ENCODE peak calls at places on chromosomes 1 and 21, in four cellular contexts. One of them, this sample, is unnamed.

GRCh38 chr1:234476172-234476571 is 2.8 kb downstream of the TARBP1 start:
- DNase-seq in HepG2: no peak
- DNase-seq in IMR-90: no peak
- DNase-seq in K562: no peak
- DNase-seq in this sample: no peak

GRCh38 chr1:19444399-19445021 is 40.8 kb downstream of the CAPZB start:
- DNase-seq in HepG2: no peak
- DNase-seq in IMR-90: no peak
- DNase-seq in K562: no peak
- DNase-seq in this sample: no peak

GRCh38 chr1:36285450-36286101 is 20.6 kb upstream of the SH3D21 start:
- DNase-seq in HepG2: peak; percentile 86
- DNase-seq in IMR-90: peak; percentile 92
- DNase-seq in K562: peak; percentile 77
- DNase-seq in this sample: peak; percentile 73

GRCh38 chr1:83571536-83571935 is 427.4 kb downstream of the TTLL7 start:
- DNase-seq in HepG2: no peak
- DNase-seq in IMR-90: no peak
- DNase-seq in K562: no peak
- DNase-seq in this sample: no peak

GRCh38 chr1:231618588-231619256 is 7.9 kb upstream of the DISC1 start:
- DNase-seq in HepG2: no peak
- DNase-seq in IMR-90: no peak
- DNase-seq in K562: no peak
- DNase-seq in this sample: no peak

GRCh38 chr1:107687846-107688753 is 276.9 kb downstream of the VAV3 start:
- DNase-seq in HepG2: peak; percentile 71
- DNase-seq in IMR-90: no peak
- DNase-seq in K562: no peak
- DNase-seq in this sample: peak; percentile 16

GRCh38 chr1:24300971-24301370 is 18.2 kb upstream of the GRHL3 start:
- DNase-seq in HepG2: no peak
- DNase-seq in IMR-90: no peak
- DNase-seq in K562: no peak
- DNase-seq in this sample: no peak

GRCh38 chr21:36989699-36990507 is 16.6 kb upstream of the RIPPLY3 start:
- DNase-seq in HepG2: peak; percentile 80
- DNase-seq in IMR-90: peak; percentile 90
- DNase-seq in K562: peak; percentile 99
- DNase-seq in this sample: peak; percentile 87

GRCh38 chr21:45475004-45475685 is 67.1 kb downstream of the SLC19A1 start:
- DNase-seq in HepG2: no peak
- DNase-seq in IMR-90: no peak
- DNase-seq in K562: no peak
- DNase-seq in this sample: no peak

GRCh38 chr1:197595244-197595904 is 179.9 kb downstream of the DENND1B start:
- DNase-seq in HepG2: no peak
- DNase-seq in IMR-90: no peak
- DNase-seq in K562: no peak
- DNase-seq in this sample: no peak

GRCh38 chr1:29682171-29682917 is 446.0 kb downstream of the PTPRU start:
- DNase-seq in HepG2: no peak
- DNase-seq in IMR-90: no peak
- DNase-seq in K562: no peak
- DNase-seq in this sample: no peak

GRCh38 chr1:31793086-31793485 is 22.7 kb downstream of the SPOCD1 start:
- DNase-seq in HepG2: no peak
- DNase-seq in IMR-90: no peak
- DNase-seq in K562: no peak
- DNase-seq in this sample: no peak

GRCh38 chr1:15420853-15421465 is 11.3 kb downstream of the EFHD2 start:
- DNase-seq in HepG2: peak; percentile 77
- DNase-seq in IMR-90: no peak
- DNase-seq in K562: no peak
- DNase-seq in this sample: no peak

GRCh38 chr1:116574581-116575291 is 3.9 kb upstream of the CD58 start:
- DNase-seq in HepG2: peak; percentile 53
- DNase-seq in IMR-90: peak; percentile 65
- DNase-seq in K562: peak; percentile 79
- DNase-seq in this sample: peak; percentile 52

GRCh38 chr1:22317231-22317919 is 134.3 kb upstream of the ZBTB40 start:
- DNase-seq in HepG2: no peak
- DNase-seq in IMR-90: no peak
- DNase-seq in K562: peak; percentile 88
- DNase-seq in this sample: peak; percentile 25

GRCh38 chr1:39861003-39861402 is 22.3 kb downstream of the TRIT1 start:
- DNase-seq in HepG2: no peak
- DNase-seq in IMR-90: no peak
- DNase-seq in K562: no peak
- DNase-seq in this sample: no peak

GRCh38 chr1:14102180-14102579 is 402.2 kb downstream of the PRDM2 start:
- DNase-seq in HepG2: no peak
- DNase-seq in IMR-90: no peak
- DNase-seq in K562: no peak
- DNase-seq in this sample: no peak

GRCh38 chr1:237590381-237590780 is 300.3 kb downstream of the ZP4 start:
- DNase-seq in HepG2: no peak
- DNase-seq in IMR-90: no peak
- DNase-seq in K562: no peak
- DNase-seq in this sample: no peak

GRCh38 chr1:205545991-205546390 is 41.5 kb downstream of the CDK18 start:
- DNase-seq in HepG2: no peak
- DNase-seq in IMR-90: no peak
- DNase-seq in K562: no peak
- DNase-seq in this sample: no peak

GRCh38 chr21:31622397-31622796 is 37.1 kb upstream of the SOD1 start:
- DNase-seq in HepG2: no peak
- DNase-seq in IMR-90: no peak
- DNase-seq in K562: no peak
- DNase-seq in this sample: no peak

GRCh38 chr1:203797948-203798347 is 2.5 kb downstream of the ZBED6 start:
- DNase-seq in HepG2: peak; percentile 9
- DNase-seq in IMR-90: no peak
- DNase-seq in K562: peak; percentile 27
- DNase-seq in this sample: peak; percentile 39

GRCh38 chr1:2934642-2935081 is 86.6 kb upstream of the ACTRT2 start:
- DNase-seq in HepG2: no peak
- DNase-seq in IMR-90: no peak
- DNase-seq in K562: no peak
- DNase-seq in this sample: no peak

GRCh38 chr1:204936765-204937164 is 66.1 kb downstream of the NFASC start:
- DNase-seq in HepG2: no peak
- DNase-seq in IMR-90: no peak
- DNase-seq in K562: no peak
- DNase-seq in this sample: no peak

GRCh38 chr1:227318852-227319607 is 738 bp upstream of the CDC42BPA start:
- DNase-seq in HepG2: peak; percentile 45
- DNase-seq in IMR-90: peak; percentile 56
- DNase-seq in K562: peak; percentile 30
- DNase-seq in this sample: peak; percentile 50

GRCh38 chr21:37365657-37366487 is 701 bp upstream of the DYRK1A start:
- DNase-seq in HepG2: peak; percentile 63
- DNase-seq in IMR-90: peak; percentile 45
- DNase-seq in K562: peak; percentile 96
- DNase-seq in this sample: peak; percentile 19

GRCh38 chr1:94962745-94963265 is 35.9 kb upstream of the CNN3 start:
- DNase-seq in HepG2: peak; percentile 85
- DNase-seq in IMR-90: peak; percentile 49
- DNase-seq in K562: no peak
- DNase-seq in this sample: no peak

GRCh38 chr1:3473381-3473844 is 18.9 kb downstream of the ARHGEF16 start:
- DNase-seq in HepG2: no peak
- DNase-seq in IMR-90: peak; percentile 83
- DNase-seq in K562: no peak
- DNase-seq in this sample: no peak

GRCh38 chr1:7379445-7379971 is 391.6 kb upstream of the VAMP3 start:
- DNase-seq in HepG2: no peak
- DNase-seq in IMR-90: peak; percentile 83
- DNase-seq in K562: no peak
- DNase-seq in this sample: no peak

GRCh38 chr1:152626688-152627087 is 3.8 kb upstream of the LCE3A start:
- DNase-seq in HepG2: no peak
- DNase-seq in IMR-90: no peak
- DNase-seq in K562: no peak
- DNase-seq in this sample: no peak

GRCh38 chr1:215076312-215076711 is 6.2 kb upstream of the KCNK2 start:
- DNase-seq in HepG2: peak; percentile 34
- DNase-seq in IMR-90: peak; percentile 62
- DNase-seq in K562: no peak
- DNase-seq in this sample: no peak

GRCh38 chr1:211279340-211279739 is 20.2 kb downstream of the RCOR3 start:
- DNase-seq in HepG2: no peak
- DNase-seq in IMR-90: no peak
- DNase-seq in K562: no peak
- DNase-seq in this sample: no peak

GRCh38 chr1:116710326-116711060 is 43.0 kb upstream of the IGSF3 start:
- DNase-seq in HepG2: no peak
- DNase-seq in IMR-90: no peak
- DNase-seq in K562: no peak
- DNase-seq in this sample: no peak

DNA sequence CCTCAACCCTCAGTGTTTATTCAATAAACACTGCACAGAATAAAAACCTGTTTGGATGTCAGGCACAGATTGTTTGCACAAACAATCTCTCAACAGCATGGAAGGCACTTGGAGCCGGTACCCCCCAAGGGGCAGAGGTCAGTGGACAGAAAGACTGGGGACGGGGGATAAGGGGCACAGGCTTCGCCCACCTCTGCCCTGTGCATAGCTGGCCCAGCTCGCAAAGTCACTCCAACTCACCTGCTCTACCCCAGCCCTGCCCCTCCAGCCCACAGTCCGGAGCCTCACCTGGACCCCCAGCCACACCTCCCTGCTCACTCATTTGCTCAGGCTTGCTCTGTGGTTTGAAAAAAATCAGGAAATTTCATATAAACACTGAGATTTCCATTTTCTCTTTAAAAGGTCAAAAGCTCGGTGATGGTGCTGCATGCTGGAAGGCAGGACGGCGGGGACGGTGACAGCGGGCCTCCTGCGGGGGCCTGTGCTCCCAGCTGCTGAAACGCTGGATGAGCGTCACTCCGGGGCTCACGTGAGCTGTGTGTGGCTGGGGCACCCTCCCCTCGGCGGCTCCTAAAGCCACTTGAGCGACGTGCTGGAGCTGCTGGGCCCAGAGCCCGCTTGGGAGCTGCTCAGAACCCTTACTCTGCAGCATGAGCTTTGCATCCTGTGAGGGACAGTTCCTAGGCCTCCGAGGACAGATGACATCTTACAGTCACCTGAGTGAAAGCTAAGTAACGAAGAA is 54.5 kb downstream of the PRDM15 start:
- DNase-seq in HepG2: no peak
- DNase-seq in IMR-90: no peak
- DNase-seq in K562: no peak
- DNase-seq in this sample: no peak
- TF ChIP-seq MAZ in HepG2: no peak
- TF ChIP-seq MAZ in IMR-90: no peak
- TF ChIP-seq MAZ in K562: no peak
- TF ChIP-seq MAZ in this sample: no peak

DNA sequence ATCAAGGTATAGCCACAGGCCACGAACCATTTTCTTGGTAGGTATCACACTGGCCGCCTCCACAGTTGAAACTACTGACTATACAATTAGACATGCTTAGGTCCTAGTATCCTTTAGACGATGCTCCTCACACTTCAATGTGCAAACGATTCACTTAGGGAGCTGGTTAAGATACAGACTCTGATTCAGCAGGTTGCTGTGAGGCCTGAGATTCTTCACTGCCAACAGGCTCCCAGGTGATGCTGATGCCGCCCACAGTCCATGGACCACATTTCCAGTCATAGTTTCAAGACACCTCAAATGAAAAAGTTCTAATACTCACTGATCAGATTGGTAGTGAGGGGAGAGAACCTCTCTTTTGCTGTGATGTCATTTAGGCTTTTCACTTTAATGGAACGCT is 6.8 kb downstream of the ATP5PO start:
- DNase-seq in HepG2: no peak
- DNase-seq in IMR-90: no peak
- DNase-seq in K562: no peak
- DNase-seq in this sample: no peak
- TF ChIP-seq MAZ in HepG2: no peak
- TF ChIP-seq MAZ in IMR-90: no peak
- TF ChIP-seq MAZ in K562: no peak
- TF ChIP-seq MAZ in this sample: no peak

GRCh38 chr1:201122321-201123017 is 4.5 kb downstream of the ASCL5 start:
- DNase-seq in HepG2: no peak
- DNase-seq in IMR-90: no peak
- DNase-seq in K562: no peak
- DNase-seq in this sample: no peak

GRCh38 chr1:201126463-201126831 is 537 bp downstream of the ASCL5 start:
- DNase-seq in HepG2: no peak
- DNase-seq in IMR-90: no peak
- DNase-seq in K562: no peak
- DNase-seq in this sample: no peak

GRCh38 chr1:201125805-201126204 is 1.2 kb downstream of the ASCL5 start:
- DNase-seq in HepG2: no peak
- DNase-seq in IMR-90: no peak
- DNase-seq in K562: no peak
- DNase-seq in this sample: no peak

GRCh38 chr1:201125019-201125418 is 2.0 kb downstream of the ASCL5 start:
- DNase-seq in HepG2: no peak
- DNase-seq in IMR-90: no peak
- DNase-seq in K562: no peak
- DNase-seq in this sample: no peak

GRCh38 chr1:201123866-201124265 is 3.1 kb downstream of the ASCL5 start:
- DNase-seq in HepG2: no peak
- DNase-seq in IMR-90: no peak
- DNase-seq in K562: no peak
- DNase-seq in this sample: no peak
- TF ChIP-seq MAZ in HepG2: no peak
- TF ChIP-seq MAZ in IMR-90: no peak
- TF ChIP-seq MAZ in K562: no peak
- TF ChIP-seq MAZ in this sample: no peak

GRCh38 chr1:67831850-67832513 is 1.3 kb downstream of the GNG12 start:
- DNase-seq in HepG2: no peak
- DNase-seq in IMR-90: peak; percentile 81
- DNase-seq in K562: peak; percentile 42
- DNase-seq in this sample: peak; percentile 67

GRCh38 chr1:67835663-67836452 is 2.6 kb upstream of the GNG12 start:
- DNase-seq in HepG2: no peak
- DNase-seq in IMR-90: no peak
- DNase-seq in K562: no peak
- DNase-seq in this sample: no peak

GRCh38 chr1:67832737-67833594 is at the start of gene GNG12:
- DNase-seq in HepG2: no peak
- DNase-seq in IMR-90: peak; percentile 73
- DNase-seq in K562: peak; percentile 68
- DNase-seq in this sample: peak; percentile 78

GRCh38 chr1:67834246-67834877 is 1.1 kb upstream of the GNG12 start:
- DNase-seq in HepG2: no peak
- DNase-seq in IMR-90: no peak
- DNase-seq in K562: no peak
- DNase-seq in this sample: no peak

DNA sequence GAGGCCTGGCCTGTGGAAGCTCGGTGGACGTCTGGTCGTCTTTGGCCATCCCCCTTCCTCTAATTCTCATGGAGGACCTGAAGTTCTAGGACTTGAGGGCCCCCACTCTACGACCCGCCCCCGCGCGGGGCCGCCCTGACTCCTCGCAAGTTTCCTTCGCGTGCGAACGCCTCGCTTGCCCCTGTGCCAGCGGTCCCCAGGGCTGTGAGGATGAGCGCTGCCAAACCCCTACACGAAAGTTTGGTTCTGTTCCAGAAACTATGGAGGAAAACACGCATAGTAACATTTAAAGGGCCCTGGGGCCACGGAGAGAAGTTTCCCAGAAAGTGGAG is 294 bp upstream of the GNG12 start:
- DNase-seq in HepG2: no peak
- DNase-seq in IMR-90: peak; percentile 61
- DNase-seq in K562: no peak
- DNase-seq in this sample: no peak
- TF ChIP-seq MAZ in HepG2: no peak
- TF ChIP-seq MAZ in IMR-90: no peak
- TF ChIP-seq MAZ in K562: no peak
- TF ChIP-seq MAZ in this sample: no peak

This sample was measured in A549.